ENCODE peak calls at places on chromosomes 1 and 21, in seven cellular contexts. D, G, Q, S, P, W and K are unnamed samples.

GRCh38 chr1:18116777-18117176 is 9.2 kb downstream of the IGSF21 start:
- DNase-seq in P (no peak), W (no peak), D (no peak), Q (no peak), S (no peak), G (no peak), K (no peak)

GRCh38 chr21:26388731-26389231 is 184.3 kb downstream of the CYYR1 start:
- DNase-seq in G (peak; percentile 38), Q (no peak), P (no peak), W (no peak), S (no peak), D (peak; percentile 29), K (peak; percentile 62)

GRCh38 chr21:45334591-45335081 is 46.9 kb upstream of the POFUT2 start:
- DNase-seq in D (no peak), W (no peak), G (no peak), Q (no peak), P (no peak), S (no peak), K (no peak)

GRCh38 chr1:204975568-204976235 is 67.3 kb upstream of the CNTN2 start:
- DNase-seq in S (peak; percentile 51), G (peak; percentile 32), Q (peak; percentile 76), D (peak; percentile 37), P (peak; percentile 57), W (peak; percentile 14), K (peak; percentile 41)

GRCh38 chr1:1899266-1899966 is 8.5 kb upstream of the GNB1 start:
- DNase-seq in P (no peak), D (no peak), W (no peak), S (peak; percentile 76), G (no peak), Q (no peak), K (no peak)

GRCh38 chr21:36589352-36589971 is 109.5 kb upstream of the SIM2 start:
- DNase-seq in D (peak; percentile 54), W (no peak), S (peak; percentile 72), P (peak; percentile 54), G (peak; percentile 27), Q (peak; percentile 24), K (peak; percentile 64)

GRCh38 chr1:35573776-35574654 is 901 bp downstream of the TFAP2E start:
- DNase-seq in S (no peak), G (no peak), W (no peak), P (no peak), D (no peak), Q (no peak), K (no peak)

GRCh38 chr1:219880765-219881457 is 47.4 kb downstream of the SLC30A10 start:
- DNase-seq in W (no peak), S (no peak), P (no peak), G (no peak), Q (no peak), D (no peak), K (no peak)

GRCh38 chr1:229556551-229556950 is 2.0 kb downstream of the ABCB10 start:
- DNase-seq in S (no peak), Q (peak; percentile 25), G (no peak), P (no peak), W (no peak), D (no peak), K (no peak)

GRCh38 chr1:30723296-30723897 is at the start of gene MATN1:
- DNase-seq in W (no peak), D (no peak), Q (no peak), G (no peak), S (no peak), P (no peak), K (no peak)

GRCh38 chr1:60894121-60894520 is 188.2 kb upstream of the NFIA start:
- DNase-seq in S (no peak), W (no peak), D (no peak), P (no peak), Q (no peak), G (no peak), K (no peak)

GRCh38 chr1:80448081-80448480 is 1352.7 kb upstream of the ADGRL2 start:
- DNase-seq in D (peak; percentile 47), P (no peak), S (no peak), W (no peak), G (peak; percentile 27), Q (no peak), K (no peak)

GRCh38 chr1:30106125-30106524 is 617.3 kb downstream of the MATN1 start:
- DNase-seq in W (no peak), G (peak; percentile 18), P (no peak), Q (peak; percentile 72), D (peak; percentile 26), S (peak; percentile 16), K (peak; percentile 17)

GRCh38 chr1:178566187-178566586 is 53.3 kb downstream of the TEX35 start:
- DNase-seq in P (no peak), G (peak; percentile 51), S (no peak), Q (no peak), D (no peak), W (no peak), K (peak; percentile 64)

GRCh38 chr1:143735764-143736461 is 235.9 kb downstream of the FAM72C start:
- DNase-seq in D (no peak), P (no peak), S (no peak), Q (no peak), G (no peak), W (no peak), K (peak; percentile 58)

GRCh38 chr21:16241021-16241420 is 511.2 kb downstream of the USP25 start:
- DNase-seq in G (no peak), D (no peak), Q (no peak), W (no peak), P (no peak), S (no peak), K (peak; percentile 11)

GRCh38 chr1:185734929-185735666 is 907 bp downstream of the HMCN1 start:
- DNase-seq in D (peak; percentile 19), S (no peak), P (no peak), W (no peak), G (peak; percentile 22), Q (peak; percentile 3), K (peak; percentile 34)

GRCh38 chr1:112862753-112863426 is 93.1 kb downstream of the SLC16A1 start:
- DNase-seq in G (no peak), Q (no peak), P (no peak), D (no peak), W (no peak), S (no peak), K (no peak)

GRCh38 chr21:46078984-46079356 is 18.9 kb upstream of the COL6A2 start:
- DNase-seq in P (no peak), G (no peak), W (no peak), S (no peak), D (no peak), Q (no peak), K (peak; percentile 68)

GRCh38 chr1:103492003-103492665 is 33.4 kb upstream of the RNPC3 start:
- DNase-seq in Q (no peak), S (no peak), W (no peak), P (no peak), G (no peak), D (peak; percentile 64), K (peak; percentile 41)

GRCh38 chr1:154342132-154342531 is 16.8 kb downstream of the ATP8B2 start:
- DNase-seq in D (no peak), Q (no peak), G (no peak), S (no peak), P (no peak), W (no peak), K (no peak)

GRCh38 chr1:184555665-184556641 is 169.1 kb downstream of the C1orf21 start:
- DNase-seq in G (no peak), D (no peak), P (no peak), W (no peak), Q (no peak), S (no peak), K (no peak)

GRCh38 chr1:52193985-52194384 is 52.1 kb downstream of the ZFYVE9 start:
- DNase-seq in W (no peak), P (no peak), S (no peak), D (no peak), G (no peak), Q (no peak), K (no peak)

GRCh38 chr1:24413350-24414163 is at the start of gene STPG1:
- DNase-seq in Q (peak; percentile 87), G (peak; percentile 77), W (peak; percentile 64), D (peak; percentile 88), S (peak; percentile 84), P (peak; percentile 88), K (peak; percentile 81)

GRCh38 chr1:152479792-152480595 is 30.6 kb upstream of the LCE5A start:
- DNase-seq in Q (no peak), G (peak; percentile 10), S (peak; percentile 58), P (peak; percentile 54), D (no peak), W (peak; percentile 16), K (peak; percentile 29)

GRCh38 chr1:21069549-21069948 is 107.1 kb downstream of the EIF4G3 start:
- DNase-seq in Q (peak; percentile 18), P (no peak), G (peak; percentile 86), D (peak; percentile 65), W (no peak), S (no peak), K (peak; percentile 83)

GRCh38 chr1:15039901-15040300 is 113.6 kb upstream of the TMEM51 start:
- DNase-seq in W (no peak), D (no peak), S (no peak), G (no peak), P (no peak), Q (no peak), K (no peak)
- H3K4me3 ChIP-seq in W (no peak overlapping the region), D (no peak overlapping the region), S (no peak overlapping the region), G (no peak overlapping the region), P (no peak overlapping the region), Q (no peak overlapping the region), K (no peak overlapping the region)

DNA sequence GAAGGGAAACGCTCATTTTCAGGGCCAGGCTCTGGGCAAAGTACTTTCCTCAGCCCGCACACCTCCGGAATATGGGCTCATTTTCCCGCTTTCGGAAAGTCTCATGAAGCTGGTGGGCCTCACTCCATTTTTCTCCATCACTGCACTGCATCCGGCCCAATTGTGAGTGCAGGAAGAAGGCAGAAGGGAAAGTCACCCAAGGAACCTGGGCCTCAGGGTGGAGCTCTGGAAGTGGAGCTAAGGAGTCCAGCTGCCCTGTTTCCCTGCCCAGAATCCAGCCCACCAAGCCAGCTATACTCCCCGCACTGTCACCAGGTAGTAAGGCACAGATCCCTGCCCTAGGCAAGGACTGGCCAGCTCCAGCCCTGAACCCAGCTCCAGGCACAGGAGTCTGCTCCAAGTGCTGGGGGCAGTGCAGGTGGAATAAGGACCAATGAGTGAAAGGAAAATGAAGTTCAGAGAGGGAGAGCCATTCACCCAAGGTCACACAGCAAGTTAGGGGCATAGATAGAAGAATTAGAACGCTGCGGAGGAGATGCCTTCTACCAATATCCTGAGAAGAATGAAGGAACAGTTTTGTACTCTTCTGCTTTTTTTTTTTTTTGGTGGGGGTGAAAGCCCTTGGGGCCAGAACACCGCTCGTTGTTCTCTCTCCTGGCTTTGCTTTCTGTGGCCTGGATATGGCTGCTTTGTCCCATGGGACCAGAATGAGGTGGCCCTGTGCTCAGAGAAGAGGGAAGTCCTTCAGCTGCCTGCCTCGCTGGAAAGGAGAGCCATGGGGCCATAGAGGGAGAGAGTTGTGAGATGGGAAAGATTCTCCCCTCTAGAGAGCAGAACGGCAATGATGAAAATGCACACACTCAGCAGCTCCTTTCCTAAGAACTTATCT is 10.0 kb downstream of the LRP8 start:
- DNase-seq in Q (no peak), W (no peak), P (no peak), D (no peak), S (no peak), G (no peak), K (no peak)
- H3K4me3 ChIP-seq in Q (no peak overlapping the region), W (no peak overlapping the region), P (no peak overlapping the region), D (no peak overlapping the region), S (no peak overlapping the region), G (no peak overlapping the region), K (no peak overlapping the region)

GRCh38 chr1:181106022-181106312 is 17.5 kb downstream of the IER5 start:
- DNase-seq in D (no peak), S (no peak), P (no peak), Q (no peak), W (no peak), G (no peak), K (no peak)
- H3K4me3 ChIP-seq in D (no peak overlapping the region), S (peak overlapping the region; percentile 76), P (peak overlapping the region; percentile 74), Q (no peak overlapping the region), W (peak overlapping the region; percentile 57), G (no peak overlapping the region), K (no peak overlapping the region)

GRCh38 chr1:44040418-44040817 is 9.2 kb upstream of the SLC6A9 start:
- DNase-seq in S (no peak), Q (no peak), G (no peak), P (no peak), D (no peak), W (no peak), K (no peak)
- H3K4me3 ChIP-seq in S (no peak overlapping the region), Q (no peak overlapping the region), G (no peak overlapping the region), P (no peak overlapping the region), D (no peak overlapping the region), W (no peak overlapping the region), K (no peak overlapping the region)